ENCODE peak calls at places on chromosomes 3 and 15, in seven cellular contexts. K is K562, Q is GM12878, V is HCT116, H is H1, D is endothelial cell of umbilical vein, W is HepG2. X is an unnamed sample.

GRCh38 chr15:36643551-36643950 is 64.1 kb downstream of the CDIN1 start:
- DNase-seq in K (no peak), D (no peak), W (no peak), H (no peak), Q (no peak), V (peak), X (no peak)

GRCh38 chr3:64290864-64291263 is 65.6 kb upstream of the PRICKLE2 start:
- DNase-seq in W (no peak), V (no peak), D (no peak), H (no peak), K (no peak), Q (no peak), X (no peak)

GRCh38 chr3:28949580-28949979 is 331.3 kb upstream of the RBMS3 start:
- DNase-seq in V (no peak), D (no peak), W (no peak), Q (no peak), H (no peak), K (no peak), X (no peak)

GRCh38 chr3:31932990-31933389 is 48.1 kb downstream of the OSBPL10 start:
- DNase-seq in K (no peak), V (no peak), Q (no peak), H (no peak), D (no peak), W (no peak), X (no peak)

GRCh38 chr15:96827981-96828380 is 497.5 kb downstream of the NR2F2 start:
- DNase-seq in H (no peak), Q (no peak), W (no peak), V (no peak), K (no peak), D (no peak), X (no peak)

GRCh38 chr15:91871797-91872196 is 18.3 kb downstream of the SLCO3A1 start:
- DNase-seq in W (no peak), Q (no peak), H (no peak), V (no peak), K (no peak), D (no peak), X (no peak)

GRCh38 chr3:67601919-67602608 is 52.3 kb downstream of the SUCLG2 start:
- DNase-seq in H (no peak), Q (no peak), V (no peak), W (no peak), D (no peak), K (no peak), X (no peak)

GRCh38 chr3:20056727-20057611 is 16.7 kb downstream of the KAT2B start:
- DNase-seq in W (no peak), Q (no peak), H (no peak), D (peak), V (no peak), K (no peak), X (no peak)

GRCh38 chr15:101081900-101082299 is 162.7 kb downstream of the LRRK1 start:
- DNase-seq in V (no peak), W (no peak), H (no peak), K (no peak), Q (no peak), D (no peak), X (no peak)

GRCh38 chr3:71723452-71724170 is 1.6 kb downstream of the EIF4E3 start:
- DNase-seq in W (no peak), D (no peak), K (no peak), Q (no peak), H (no peak), V (no peak), X (no peak)

GRCh38 chr3:55885721-55886120 is 398.6 kb upstream of the WNT5A start:
- DNase-seq in Q (no peak), D (peak), H (no peak), K (no peak), W (no peak), V (no peak), X (no peak)

GRCh38 chr3:18153571-18154173 is 271.5 kb downstream of the SATB1 start:
- DNase-seq in W (no peak), H (no peak), V (peak), Q (no peak), K (no peak), D (no peak), X (no peak)

GRCh38 chr3:38005076-38006020 is 14.8 kb downstream of the VILL start:
- DNase-seq in H (no peak), W (peak), Q (no peak), D (no peak), K (no peak), V (no peak), X (no peak)
- H3K9ac ChIP-seq in H (no peak), W (peak), Q (no peak), D (no peak), K (no peak), V (no peak), X (no peak)

GRCh38 chr3:189789432-189789831 is 158.2 kb downstream of the TP63 start:
- DNase-seq in Q (no peak), K (no peak), H (no peak), W (no peak), D (no peak), V (no peak), X (no peak)
- TF ChIP-seq POLR2AphosphoS5 in Q (no peak), K (no peak), H (no peak), W (no peak), D (no peak), V (no peak), X (no peak)

DNA sequence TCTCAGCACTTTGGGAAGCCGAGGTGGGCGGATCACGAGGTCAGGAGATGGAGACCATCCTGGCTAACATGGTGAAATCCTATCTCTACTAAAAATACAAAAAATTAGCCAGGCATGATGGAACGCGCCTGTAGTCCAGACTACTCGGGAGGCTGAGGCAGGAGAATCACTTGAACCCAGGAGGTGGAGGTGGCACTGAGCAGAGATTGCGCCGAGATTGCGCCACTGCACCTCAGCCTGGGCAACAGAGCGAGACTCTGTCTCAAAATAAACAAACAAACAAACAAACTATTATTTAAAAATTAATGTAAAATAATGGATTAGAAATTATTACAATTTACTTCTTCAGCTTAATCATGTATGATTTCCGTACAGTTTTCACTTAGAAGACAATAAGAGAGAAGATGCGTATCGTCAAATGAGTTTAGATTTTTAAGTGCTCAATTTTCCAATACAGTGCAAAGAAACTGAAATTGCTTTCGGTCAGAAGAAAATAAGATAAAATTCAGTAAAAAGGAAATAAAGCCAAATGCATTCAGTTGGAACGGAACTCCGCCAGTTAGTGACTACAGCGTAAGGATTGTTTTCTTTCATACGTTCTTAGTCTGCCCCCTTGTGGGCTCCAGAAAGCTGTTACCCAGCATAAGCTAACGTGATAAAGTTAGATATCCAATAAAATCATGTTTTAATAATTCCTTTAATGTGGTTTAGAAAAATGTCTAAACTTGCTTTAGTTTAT is 24.8 kb downstream of the AADAC start:
- DNase-seq in W (peak), V (peak), Q (peak), H (no peak), K (peak), D (peak), X (peak)
- H3K9ac ChIP-seq in W (no peak), V (no peak), Q (no peak), H (no peak), K (no peak), D (peak), X (peak)

DNA sequence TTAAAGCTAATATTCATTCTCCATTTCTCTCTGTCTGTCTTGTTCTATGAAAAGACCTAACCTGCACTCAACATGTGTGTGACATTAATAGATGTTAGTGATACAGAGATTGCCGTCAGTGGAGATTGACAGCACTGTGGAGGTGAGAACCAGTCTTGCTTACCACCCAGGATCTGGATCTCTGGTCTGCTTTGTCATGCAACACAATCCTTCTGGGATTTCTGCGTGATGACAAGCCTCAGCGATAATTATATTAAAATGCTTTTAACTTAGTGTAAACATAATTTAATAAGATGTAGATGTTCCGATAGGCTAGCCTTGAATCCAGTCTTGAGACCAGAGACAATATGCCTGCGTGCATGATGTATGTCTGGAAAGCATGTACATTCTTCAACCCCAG is 262.0 kb upstream of the ZNF717 start:
- DNase-seq in D (no peak), W (no peak), K (no peak), V (no peak), H (no peak), Q (no peak), X (no peak)
- TF ChIP-seq POLR2AphosphoS5 in D (no peak), W (no peak), K (no peak), V (no peak), H (no peak), Q (no peak), X (no peak)

GRCh38 chr15:81003023-81003350 is 2.3 kb downstream of the TLNRD1 start:
- DNase-seq in W (no peak), K (no peak), D (no peak), V (no peak), Q (no peak), H (no peak), X (no peak)

GRCh38 chr15:81002254-81003022 is 1.7 kb downstream of the TLNRD1 start:
- DNase-seq in V (no peak), W (no peak), D (peak), K (no peak), Q (no peak), H (peak), X (no peak)

GRCh38 chr15:81000626-81001179 is at the start of gene TLNRD1:
- DNase-seq in H (peak), W (peak), K (peak), V (peak), D (peak), Q (no peak), X (peak)

GRCh38 chr15:81001180-81002003 is 669 bp downstream of the TLNRD1 start:
- DNase-seq in H (peak), V (no peak), W (no peak), D (peak), K (peak), Q (no peak), X (no peak)

DNA sequence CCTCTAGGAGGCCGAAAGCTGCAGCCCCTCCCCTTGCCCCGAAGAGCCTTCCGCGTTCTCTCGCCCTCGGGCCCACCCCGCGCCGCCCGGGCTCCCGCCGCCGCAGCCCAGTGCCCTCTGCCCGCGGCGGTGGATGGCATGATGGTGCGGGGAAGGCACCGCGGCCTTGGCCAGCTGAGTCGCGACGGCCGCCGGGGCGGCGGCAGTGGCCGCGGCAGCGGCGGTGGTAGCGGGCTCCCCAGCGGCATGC is 1.2 kb downstream of the TLNRD1 start:
- DNase-seq in K (no peak), Q (no peak), V (no peak), D (no peak), W (no peak), H (peak), X (no peak)
- H3K9ac ChIP-seq in K (no peak), Q (peak), V (peak), D (peak), W (peak), H (no peak), X (peak)

GRCh38 chr3:184637705-184638104 is 74.2 kb downstream of the MAGEF1 start:
- DNase-seq in V (no peak), H (no peak), K (no peak), D (no peak), Q (no peak), W (no peak), X (no peak)

GRCh38 chr3:184639351-184639750 is 72.5 kb downstream of the MAGEF1 start:
- DNase-seq in D (no peak), K (no peak), W (no peak), Q (no peak), H (no peak), V (no peak), X (no peak)

GRCh38 chr3:184635774-184636173 is 74.2 kb downstream of the EPHB3 start:
- DNase-seq in Q (no peak), V (no peak), D (no peak), H (no peak), W (no peak), K (no peak), X (no peak)

GRCh38 chr3:184635126-184635525 is 73.5 kb downstream of the EPHB3 start:
- DNase-seq in D (no peak), Q (no peak), V (no peak), W (no peak), H (no peak), K (no peak), X (peak)

DNA sequence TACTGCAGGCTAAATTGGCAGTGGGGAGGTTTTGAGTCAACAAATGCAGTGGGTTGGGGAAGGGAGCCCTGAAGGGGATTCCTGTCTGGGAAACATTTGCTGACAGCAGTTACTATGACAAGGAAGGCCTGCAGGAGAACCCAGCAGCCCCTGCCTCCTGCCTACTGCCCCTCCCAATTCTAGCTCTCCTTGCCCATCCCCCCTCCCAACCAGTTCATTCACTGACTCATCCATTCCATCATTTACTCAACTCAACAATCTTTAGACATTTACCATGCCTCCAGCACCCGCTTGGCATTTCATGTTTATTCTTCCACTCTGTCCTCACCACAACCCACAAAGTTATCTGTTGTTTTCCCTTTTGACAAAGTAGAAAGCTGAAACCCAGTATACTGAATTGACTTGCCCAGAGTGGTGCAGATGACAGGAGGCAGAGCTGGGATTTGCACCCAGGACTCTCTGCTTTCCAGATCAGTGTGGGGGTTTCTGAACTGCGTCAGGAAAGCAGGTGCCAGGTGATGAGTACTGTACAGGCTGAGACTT is 75.0 kb downstream of the MAGEF1 start:
- DNase-seq in H (no peak), K (no peak), D (no peak), W (no peak), V (no peak), Q (no peak), X (peak)
- TF ChIP-seq POLR2AphosphoS5 in H (no peak), K (no peak), D (no peak), W (no peak), V (no peak), Q (no peak), X (no peak)

GRCh38 chr3:52721742-52722033 is 15.8 kb downstream of the SPCS1 start:
- DNase-seq in W (no peak), H (no peak), Q (no peak), K (no peak), D (no peak), V (no peak), X (no peak)
- H3K9ac ChIP-seq in W (no peak), H (no peak), Q (no peak), K (no peak), D (no peak), V (no peak), X (no peak)

DNA sequence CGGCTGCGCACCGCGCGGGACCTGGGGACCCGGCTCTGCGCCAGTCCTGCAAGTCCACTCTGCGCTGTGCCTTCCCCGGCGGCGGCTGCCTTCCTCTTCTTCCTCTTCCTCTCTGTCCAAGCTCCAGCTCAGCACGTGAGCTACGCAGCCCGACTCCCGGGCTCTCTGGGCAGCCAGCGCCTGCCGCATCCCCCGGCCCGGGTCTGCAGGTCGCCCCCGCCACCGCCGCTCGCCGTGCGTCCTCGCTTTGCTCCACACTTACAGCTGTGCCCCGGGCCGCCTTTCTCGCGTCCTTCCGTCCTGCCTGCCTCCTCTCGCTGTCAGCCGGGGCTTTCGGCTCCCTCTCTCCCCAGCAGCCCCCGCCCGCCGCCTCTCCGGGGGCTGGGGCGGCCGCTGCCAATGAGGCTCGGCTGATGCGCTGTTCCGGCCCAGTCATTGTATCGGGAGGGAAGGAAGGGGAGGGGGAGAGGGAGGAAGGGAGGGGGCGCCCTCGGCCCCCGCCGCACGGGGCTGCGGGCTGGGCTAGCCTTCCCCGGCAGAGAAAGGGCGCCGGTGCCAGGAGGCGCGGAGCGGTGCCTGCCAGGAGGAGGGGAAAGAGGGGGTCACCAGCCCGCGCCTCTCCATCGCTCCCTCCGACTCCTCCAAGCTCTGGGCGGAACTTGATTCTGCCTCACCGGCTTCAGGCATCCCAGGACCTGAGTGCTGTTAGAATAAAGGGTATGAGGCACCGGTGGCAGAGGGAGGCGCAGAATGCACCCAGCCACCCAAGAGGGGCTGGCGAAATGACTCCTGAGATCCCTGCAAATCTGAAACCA is 156.6 kb upstream of the FRMD4B start:
- DNase-seq in Q (no peak), H (peak), D (no peak), V (no peak), W (no peak), K (no peak), X (no peak)
- TF ChIP-seq POLR2AphosphoS5 in Q (no peak), H (no peak), D (no peak), V (no peak), W (no peak), K (no peak), X (no peak)